ENCODE peak calls at places on chromosomes 5 and 9, in six cellular contexts. M, H, N, J, O and X are unnamed samples.

GRCh38 chr5:172179032-172179989 is 8.7 kb downstream of the STK10 start:
- DNase-seq in M (peak; percentile 44), H (no peak), N (no peak), J (peak; percentile 71), O (peak; percentile 47), X (peak; percentile 34)

GRCh38 chr9:71812385-71812784 is 44.1 kb upstream of the CEMIP2 start:
- DNase-seq in M (no peak), H (no peak), N (peak; percentile 82), J (no peak), O (no peak), X (no peak)

GRCh38 chr5:167578977-167579700 is 712.3 kb upstream of the WWC1 start:
- DNase-seq in M (no peak), H (no peak), N (no peak), J (no peak), O (no peak), X (no peak)

GRCh38 chr9:6715755-6716643 is 41.8 kb upstream of the KDM4C start:
- DNase-seq in M (peak; percentile 50), H (peak; percentile 90), N (peak; percentile 68), J (peak; percentile 57), O (peak; percentile 60), X (peak; percentile 46)

GRCh38 chr5:119238265-119239118 is 117.3 kb upstream of the TNFAIP8 start:
- DNase-seq in M (no peak), H (no peak), N (no peak), J (no peak), O (no peak), X (no peak)

GRCh38 chr9:36165766-36166149 is 3.4 kb upstream of the CCIN start:
- DNase-seq in M (no peak), H (no peak), N (no peak), J (no peak), O (no peak), X (no peak)

GRCh38 chr9:75988663-75989062 is 98.2 kb downstream of the PCSK5 start:
- DNase-seq in M (no peak), H (no peak), N (no peak), J (no peak), O (no peak), X (no peak)

GRCh38 chr9:20557890-20558608 is 64.2 kb downstream of the MLLT3 start:
- DNase-seq in M (no peak), H (no peak), N (no peak), J (no peak), O (no peak), X (no peak)

GRCh38 chr5:178417391-178417811 is 172.8 kb downstream of the COL23A1 start:
- DNase-seq in M (no peak), H (no peak), N (no peak), J (no peak), O (no peak), X (no peak)

GRCh38 chr5:65243161-65243560 is 238.6 kb downstream of the ADAMTS6 start:
- DNase-seq in M (no peak), H (no peak), N (no peak), J (no peak), O (no peak), X (no peak)

GRCh38 chr5:137414112-137414511 is 85.0 kb downstream of the SPOCK1 start:
- DNase-seq in M (no peak), H (no peak), N (no peak), J (no peak), O (no peak), X (no peak)

GRCh38 chr9:91732187-91733005 is 217.6 kb downstream of the ROR2 start:
- DNase-seq in M (no peak), H (no peak), N (peak; percentile 37), J (no peak), O (no peak), X (no peak)

GRCh38 chr9:124140941-124141568 is 116.7 kb upstream of the NEK6 start:
- DNase-seq in M (no peak), H (no peak), N (no peak), J (no peak), O (no peak), X (no peak)

GRCh38 chr9:36690769-36691168 is 118.1 kb downstream of the MELK start:
- DNase-seq in M (no peak), H (no peak), N (no peak), J (no peak), O (no peak), X (no peak)

GRCh38 chr9:118652258-118652657 is 717.0 kb downstream of the BRINP1 start:
- DNase-seq in M (no peak), H (no peak), N (no peak), J (no peak), O (no peak), X (no peak)

GRCh38 chr9:74630228-74630627 is 133.1 kb downstream of the RORB start:
- DNase-seq in M (no peak), H (no peak), N (no peak), J (no peak), O (no peak), X (no peak)

GRCh38 chr9:36293171-36293570 is 34.9 kb upstream of the GNE start:
- DNase-seq in M (no peak), H (no peak), N (no peak), J (no peak), O (no peak), X (no peak)

GRCh38 chr9:75455444-75455921 is 367.2 kb downstream of the OSTF1 start:
- DNase-seq in M (no peak), H (no peak), N (no peak), J (no peak), O (no peak), X (no peak)

GRCh38 chr5:146718628-146719027 is 159.9 kb downstream of the PPP2R2B start:
- DNase-seq in M (no peak), H (no peak), N (no peak), J (no peak), O (no peak), X (no peak)

GRCh38 chr9:97398999-97399758 is 12.7 kb upstream of the TDRD7 start:
- DNase-seq in M (peak; percentile 63), H (peak; percentile 87), N (peak; percentile 76), J (peak; percentile 52), O (peak; percentile 49), X (peak; percentile 57)

GRCh38 chr9:128702949-128703615 is 779 bp downstream of the PKN3 start:
- DNase-seq in M (no peak), H (peak; percentile 69), N (no peak), J (no peak), O (no peak), X (no peak)

GRCh38 chr5:141822134-141822533 is 56.1 kb downstream of the PCDH1 start:
- DNase-seq in M (no peak), H (no peak), N (no peak), J (no peak), O (no peak), X (no peak)

DNA sequence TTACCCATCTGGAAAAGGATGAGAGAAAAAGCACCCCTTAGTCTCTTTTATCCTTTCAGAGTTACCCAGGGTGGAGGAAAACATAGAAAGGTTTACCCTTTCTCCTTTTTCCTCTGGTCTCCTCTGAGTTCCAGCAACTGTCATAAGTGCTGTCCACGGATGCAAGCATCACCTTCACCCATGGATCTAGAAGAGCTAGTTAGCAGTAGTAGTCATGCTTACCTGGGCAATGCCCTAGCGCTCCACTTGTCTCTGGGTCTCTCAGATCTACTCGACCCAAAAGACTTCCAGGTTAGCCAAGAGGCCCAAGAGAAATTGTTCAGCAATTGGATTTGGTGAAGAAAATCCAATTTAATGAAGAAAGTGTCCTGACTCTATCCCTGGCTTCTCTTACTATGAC is 656.2 kb upstream of the PTPRD start:
- DNase-seq in M (no peak), H (no peak), N (no peak), J (no peak), O (no peak), X (no peak)
- H3K9me3 ChIP-seq in M (peaks cover 8% of the 10 kb centered on the region), H (peaks cover 8% of the 10 kb centered on the region), N (peaks cover 4% of the 10 kb centered on the region), J (peaks cover 7% of the 10 kb centered on the region), O (peaks cover 7% of the 10 kb centered on the region), X (no peaks in the 10 kb centered on the region)

GRCh38 chr5:56466136-56466816 is 233.1 kb upstream of the ANKRD55 start:
- DNase-seq in M (no peak), H (no peak), N (no peak), J (no peak), O (no peak), X (no peak)

GRCh38 chr5:56465757-56466127 is 232.6 kb upstream of the ANKRD55 start:
- DNase-seq in M (no peak), H (no peak), N (no peak), J (no peak), O (no peak), X (no peak)

GRCh38 chr5:56464935-56465756 is 232.0 kb upstream of the ANKRD55 start:
- DNase-seq in M (no peak), H (no peak), N (no peak), J (no peak), O (no peak), X (no peak)

GRCh38 chr5:56468278-56468677 is 235.1 kb upstream of the ANKRD55 start:
- DNase-seq in M (no peak), H (no peak), N (no peak), J (no peak), O (no peak), X (no peak)

DNA sequence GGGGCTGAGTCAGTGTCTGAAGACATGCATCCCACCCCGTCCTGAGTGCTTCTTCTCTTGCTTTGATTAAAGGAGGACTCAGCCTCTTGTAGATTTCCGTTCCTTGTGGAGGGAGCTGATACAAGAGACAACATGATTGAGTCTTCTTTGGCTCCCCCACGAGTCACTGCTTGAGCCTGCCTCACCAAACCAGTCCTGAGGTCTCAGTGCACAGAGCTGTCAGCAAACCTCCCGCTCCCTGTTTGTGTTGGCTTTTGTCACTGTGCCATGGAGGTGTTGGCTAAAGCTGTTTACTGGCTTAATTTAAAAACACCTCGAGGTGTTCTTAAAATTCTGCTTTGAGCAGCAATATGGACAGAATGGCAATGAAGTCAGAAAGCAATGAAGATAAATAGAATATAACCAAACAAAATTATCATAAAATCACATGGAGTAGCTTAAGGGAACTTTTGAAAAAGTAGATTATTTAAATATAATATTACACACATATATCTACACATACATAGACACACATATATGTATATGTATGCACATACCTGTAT is 234.1 kb upstream of the ANKRD55 start:
- DNase-seq in M (no peak), H (no peak), N (no peak), J (no peak), O (no peak), X (no peak)
- H3K9me3 ChIP-seq in M (no peaks in the 10 kb centered on the region), H (no peaks in the 10 kb centered on the region), N (no peaks in the 10 kb centered on the region), J (no peaks in the 10 kb centered on the region), O (no peaks in the 10 kb centered on the region), X (no peaks in the 10 kb centered on the region)

DNA sequence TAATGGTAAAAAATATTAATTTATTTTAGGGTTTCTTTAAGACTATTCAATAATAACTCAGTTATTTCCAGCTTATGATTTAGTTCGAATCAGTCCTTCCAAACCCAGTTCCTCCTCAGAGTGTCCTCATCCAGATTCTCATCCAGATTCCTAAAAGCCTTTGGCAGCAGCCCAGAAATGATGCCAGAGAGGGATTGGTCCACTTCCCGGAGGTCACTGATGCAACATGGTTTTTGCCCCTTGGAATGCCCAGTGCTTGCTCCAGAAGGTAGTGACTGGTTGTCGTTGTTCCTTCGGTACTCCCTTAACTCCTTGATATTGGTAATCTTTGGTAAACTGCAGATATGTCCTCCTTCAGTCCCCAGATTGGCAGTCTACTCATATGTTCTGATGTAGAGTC is 493.1 kb upstream of the DMAC1 start:
- DNase-seq in M (no peak), H (no peak), N (no peak), J (no peak), O (no peak), X (no peak)
- H3K9me3 ChIP-seq in M (no peaks in the 10 kb centered on the region), H (no peaks in the 10 kb centered on the region), N (no peaks in the 10 kb centered on the region), J (no peaks in the 10 kb centered on the region), O (no peaks in the 10 kb centered on the region), X (no peaks in the 10 kb centered on the region)

DNA sequence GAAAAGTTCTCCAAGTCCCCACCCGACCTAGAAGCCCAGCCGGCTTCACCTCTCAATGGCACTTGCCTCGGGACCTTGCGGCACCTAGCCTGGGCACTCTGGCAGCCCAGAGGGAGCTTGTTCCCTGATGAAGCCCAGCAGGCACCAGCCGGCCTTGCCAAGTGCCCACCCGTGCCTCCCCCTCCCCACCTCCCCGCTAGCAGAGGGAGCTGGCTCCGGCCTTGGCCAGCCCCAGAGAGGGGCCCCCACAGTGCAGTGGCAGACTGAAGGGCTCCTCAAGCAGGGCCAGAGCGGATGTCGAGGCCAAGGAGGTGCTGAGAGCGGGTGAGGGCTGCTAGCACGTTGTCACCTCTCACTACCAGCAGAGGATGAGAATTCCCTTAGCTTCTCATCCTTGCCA is 37.6 kb upstream of the CAVIN4 start:
- DNase-seq in M (no peak), H (no peak), N (no peak), J (no peak), O (no peak), X (no peak)
- H3K9me3 ChIP-seq in M (no peaks in the 10 kb centered on the region), H (no peaks in the 10 kb centered on the region), N (no peaks in the 10 kb centered on the region), J (no peaks in the 10 kb centered on the region), O (no peaks in the 10 kb centered on the region), X (no peaks in the 10 kb centered on the region)